ENCODE peak calls at places on chromosomes 12 and 14, in four cellular contexts. S, P, F and I are unnamed samples.

GRCh38 chr12:127060310-127060847 is 1206.6 kb upstream of the TMEM132C start:
- DNase-seq in F (no peak), P (no peak), S (no peak), I (no peak)

GRCh38 chr12:98955284-98955683 is 310.2 kb downstream of the APAF1 start:
- DNase-seq in F (no peak), P (peak; percentile 52), S (no peak), I (peak; percentile 32)

GRCh38 chr12:108019862-108020261 is 109.2 kb upstream of the WSCD2 start:
- DNase-seq in S (no peak), F (no peak), P (no peak), I (no peak)

GRCh38 chr14:100841445-100842403 is 15.8 kb downstream of the MEG3 start:
- DNase-seq in S (no peak), F (peak; percentile 44), P (no peak), I (no peak)

GRCh38 chr14:20723458-20723857 is 22.2 kb upstream of the EDDM3A start:
- DNase-seq in F (no peak), S (no peak), P (no peak), I (no peak)

GRCh38 chr14:95364481-95365209 is 44.9 kb upstream of the CLMN start:
- DNase-seq in S (no peak), F (no peak), P (no peak), I (no peak)

GRCh38 chr14:60734465-60735242 is at the start of gene MNAT1:
- DNase-seq in P (peak; percentile 90), S (peak; percentile 31), F (peak; percentile 79), I (peak; percentile 92)

GRCh38 chr12:92403210-92404175 is 257.8 kb upstream of the BTG1 start:
- DNase-seq in S (no peak), F (no peak), P (no peak), I (peak; percentile 12)

GRCh38 chr14:61280526-61281185 is 482 bp downstream of the TMEM30B start:
- DNase-seq in F (peak; percentile 82), P (peak; percentile 84), S (no peak), I (peak; percentile 35)

GRCh38 chr12:71556881-71557280 is 106.8 kb downstream of the ZFC3H1 start:
- DNase-seq in S (peak; percentile 77), F (no peak), P (peak; percentile 72), I (peak; percentile 76)

GRCh38 chr12:123041811-123042655 is 61.6 kb downstream of the ARL6IP4 start:
- DNase-seq in F (no peak), S (no peak), P (no peak), I (peak; percentile 83)

GRCh38 chr12:81617915-81618314 is 141.2 kb downstream of the PPFIA2 start:
- DNase-seq in P (no peak), F (no peak), S (no peak), I (peak; percentile 2)

GRCh38 chr12:131114942-131115584 is 161.4 kb downstream of the ADGRD1 start:
- DNase-seq in S (no peak), P (no peak), F (peak; percentile 17), I (peak; percentile 2)

GRCh38 chr12:55515696-55516095 is 23.5 kb downstream of the OR6C68 start:
- DNase-seq in F (no peak), S (no peak), P (peak; percentile 6), I (no peak)

GRCh38 chr14:50303744-50304471 is 8.1 kb downstream of the L2HGDH start:
- DNase-seq in P (no peak), S (no peak), F (peak; percentile 72), I (peak; percentile 49)

GRCh38 chr14:98114122-98114895 is 1157.7 kb downstream of the BCL11B start:
- DNase-seq in S (no peak), F (no peak), P (no peak), I (no peak)

GRCh38 chr14:68782091-68782981 is 10.5 kb downstream of the ZFP36L1 start:
- DNase-seq in F (no peak), S (no peak), P (no peak), I (no peak)

GRCh38 chr14:95265106-95266094 is 54.3 kb downstream of the CLMN start:
- DNase-seq in S (peak; percentile 37), F (no peak), P (peak; percentile 97), I (peak; percentile 96)

GRCh38 chr12:96698965-96699364 is 208.1 kb upstream of the NEDD1 start:
- DNase-seq in P (peak; percentile 72), F (no peak), S (no peak), I (no peak)

GRCh38 chr12:15627995-15628945 is 160.9 kb downstream of the EPS8 start:
- DNase-seq in F (no peak), S (no peak), P (peak; percentile 30), I (peak; percentile 73)

GRCh38 chr12:19236656-19237055 is 107.1 kb downstream of the PLEKHA5 start:
- DNase-seq in P (no peak), S (no peak), F (no peak), I (peak; percentile 81)

GRCh38 chr12:38898001-38898684 is 7.2 kb downstream of the CPNE8 start:
- DNase-seq in S (no peak), F (no peak), P (no peak), I (peak; percentile 1)

GRCh38 chr14:61456720-61457119 is 135.3 kb downstream of the PRKCH start:
- DNase-seq in F (peak; percentile 77), P (peak; percentile 76), S (no peak), I (peak; percentile 86)

GRCh38 chr12:113359133-113359938 is 949 bp downstream of the PLBD2 start:
- DNase-seq in F (no peak), S (no peak), P (no peak), I (no peak)

GRCh38 chr14:64654931-64655330 is 49.3 kb upstream of the PLEKHG3 start:
- DNase-seq in P (no peak), S (no peak), F (peak; percentile 55), I (peak; percentile 98)

GRCh38 chr14:95516554-95517209 is at the start of gene SYNE3:
- DNase-seq in P (no peak), F (peak; percentile 73), S (no peak), I (no peak)

GRCh38 chr12:116161588-116161987 is 115.9 kb downstream of the MED13L start:
- DNase-seq in S (no peak), F (no peak), P (peak; percentile 55), I (peak; percentile 81)
- H3K4me3 ChIP-seq in S (no peak overlapping the region), F (no peak overlapping the region), P (no peak overlapping the region), I (no peak overlapping the region)

DNA sequence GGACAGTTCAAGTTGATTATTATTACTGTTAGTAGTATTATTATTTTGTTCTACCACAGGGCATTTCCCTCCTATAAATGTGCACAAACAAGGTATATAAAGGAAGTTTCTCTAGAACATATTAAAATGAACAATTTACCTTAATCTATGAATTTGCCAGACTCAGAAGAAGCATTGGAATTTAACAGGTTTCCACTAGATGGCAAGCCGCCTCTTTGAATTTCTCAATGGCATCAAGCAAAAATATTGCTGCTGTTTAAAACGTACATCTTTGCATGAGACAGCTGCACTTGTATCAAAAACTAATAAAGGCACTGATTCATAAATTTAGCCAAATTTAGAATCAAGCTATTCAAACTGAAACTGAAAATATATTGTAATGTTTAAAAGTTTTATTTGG is 34.6 kb upstream of the MIS18BP1 start:
- DNase-seq in S (no peak), P (peak; percentile 6), F (no peak), I (peak; percentile 1)
- TF ChIP-seq CTCF in S (no peak), P (peak; percentile 22), F (no peak), I (no peak)

GRCh38 chr12:2198088-2198501 is 145.3 kb downstream of the CACNA1C start:
- DNase-seq in F (no peak), P (no peak), S (peak; percentile 41), I (peak; percentile 71)
- H3K4me3 ChIP-seq in F (no peak overlapping the region), P (no peak overlapping the region), S (no peak overlapping the region), I (no peak overlapping the region)

GRCh38 chr12:42564540-42564939 is 25.0 kb downstream of the PRICKLE1 start:
- DNase-seq in P (no peak), S (peak; percentile 66), F (no peak), I (peak; percentile 73)

GRCh38 chr12:42565001-42565400 is 24.5 kb downstream of the PRICKLE1 start:
- DNase-seq in F (no peak), P (no peak), S (no peak), I (no peak)

GRCh38 chr12:42570076-42570475 is 19.5 kb downstream of the PRICKLE1 start:
- DNase-seq in F (no peak), S (no peak), P (no peak), I (no peak)

GRCh38 chr12:42568952-42569916 is 20.3 kb downstream of the PRICKLE1 start:
- DNase-seq in S (peak; percentile 33), F (no peak), P (peak; percentile 75), I (peak; percentile 83)

GRCh38 chr12:42565633-42566032 is 23.9 kb downstream of the PRICKLE1 start:
- DNase-seq in S (no peak), P (no peak), F (no peak), I (no peak)
- TF ChIP-seq CTCF in S (peak; percentile 19), P (no peak), F (no peak), I (no peak)

GRCh38 chr12:120262852-120263724 is 2.4 kb downstream of the PXN start:
- DNase-seq in S (no peak), P (no peak), F (no peak), I (no peak)
- H3K4me3 ChIP-seq in S (peak overlapping the region; percentile 95), P (peak overlapping the region; percentile 99), F (peak overlapping the region; percentile 90), I (peak overlapping the region; percentile 88)

GRCh38 chr14:105290598-105291356 is 10.0 kb downstream of the BRF1 start:
- DNase-seq in P (no peak), S (no peak), F (no peak), I (peak; percentile 9)
- TF ChIP-seq CTCF in P (no peak), S (peak; percentile 7), F (no peak), I (peak; percentile 24)

GRCh38 chr12:68977335-68977734 is 44.4 kb upstream of the CPM start:
- DNase-seq in S (no peak), P (no peak), F (no peak), I (no peak)
- H3K4me3 ChIP-seq in S (no peak overlapping the region), P (no peak overlapping the region), F (no peak overlapping the region), I (no peak overlapping the region)

DNA sequence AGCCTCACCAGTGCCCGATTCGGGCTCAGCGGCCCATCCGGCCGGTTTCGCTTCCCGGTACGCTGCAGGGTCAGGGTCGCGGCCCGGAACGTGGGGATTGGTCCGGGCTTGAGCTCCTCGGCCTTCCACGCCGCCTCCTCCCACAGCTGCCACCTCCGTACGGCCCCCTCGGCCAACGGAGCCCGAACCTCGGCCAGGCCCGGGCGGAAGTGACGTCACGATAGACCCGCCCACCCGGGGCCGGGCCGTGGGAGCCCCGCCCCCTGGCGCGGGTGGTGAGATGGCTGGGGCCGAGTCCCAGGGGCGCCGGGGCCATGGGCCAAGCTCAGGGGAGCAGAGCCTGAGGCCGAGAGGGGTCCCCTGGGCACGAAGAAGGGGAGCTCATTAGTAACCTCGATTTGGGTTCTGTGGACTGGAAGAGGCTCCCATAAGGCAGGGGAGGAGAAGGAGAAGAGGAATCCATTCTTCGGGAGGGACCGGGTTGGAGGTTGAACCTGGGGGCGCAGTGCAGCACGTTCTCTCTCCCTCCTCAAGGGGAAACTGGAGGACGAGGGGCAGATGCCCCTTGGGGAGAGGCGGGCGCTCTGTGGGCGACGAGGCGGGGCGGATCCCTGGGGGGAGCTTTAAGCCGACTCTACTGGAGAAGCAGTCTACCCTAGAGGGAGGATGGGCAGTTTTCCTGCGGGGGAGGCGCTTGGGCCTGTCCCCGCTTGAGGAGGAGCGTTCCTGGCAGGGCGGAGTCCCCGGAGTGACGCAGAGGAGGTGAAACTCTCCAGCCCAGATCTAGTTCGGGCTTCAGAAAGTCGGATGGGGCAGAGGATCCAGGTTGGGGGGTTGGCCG is at the start of gene MLF2:
- DNase-seq in S (peak; percentile 93), F (peak; percentile 99), P (peak; percentile 99), I (peak; percentile 100)
- TF ChIP-seq CTCF in S (no peak), F (no peak), P (no peak), I (no peak)

DNA sequence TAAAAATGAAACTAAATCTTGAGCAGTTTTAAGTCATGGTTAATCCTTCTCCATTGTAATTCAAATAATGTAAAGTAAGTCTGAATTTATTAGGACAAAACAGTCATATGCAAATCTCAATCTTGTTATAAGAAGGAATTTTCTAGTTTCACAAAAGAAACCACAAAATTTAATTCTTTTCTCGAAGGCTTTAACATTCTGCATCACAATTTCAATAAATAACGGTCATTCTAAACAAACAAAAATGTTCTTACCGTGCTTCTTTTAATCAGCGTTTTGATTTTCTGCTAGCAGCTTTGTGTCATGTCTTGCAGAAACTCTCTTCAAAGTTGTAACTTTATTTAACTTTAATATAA is 225 bp downstream of the CLEC2B start:
- DNase-seq in F (no peak), S (no peak), P (no peak), I (no peak)
- H3K4me3 ChIP-seq in F (peak overlapping the region; percentile 61), S (peak overlapping the region; percentile 36), P (peak overlapping the region; percentile 39), I (peak overlapping the region; percentile 51)